ENCODE peak calls at places on chromosomes 12 and 14, in ten cellular contexts. H, R, X, C, K, F, Z, V, B and M are unnamed samples.

GRCh38 chr12:19431407-19432308 is 7.6 kb upstream of the AEBP2 start:
- DNase-seq in H (peak; percentile 73), R (no peak), X (no peak), C (no peak), K (no peak), F (peak; percentile 86), Z (peak; percentile 64), V (peak; percentile 95), B (no peak), M (peak; percentile 38)

GRCh38 chr12:98399532-98399931 is 115.9 kb upstream of the TMPO start:
- DNase-seq in H (no peak), R (no peak), X (no peak), C (no peak), K (no peak), F (peak; percentile 78), Z (peak; percentile 74), V (peak; percentile 67), B (no peak), M (peak; percentile 23)

GRCh38 chr12:122984612-122985358 is 4.3 kb downstream of the ARL6IP4 start:
- DNase-seq in H (no peak), R (peak; percentile 49), X (peak; percentile 84), C (peak; percentile 69), K (no peak), F (peak; percentile 18), Z (peak; percentile 33), V (no peak), B (peak; percentile 63), M (no peak)

GRCh38 chr14:61460853-61461611 is 139.7 kb downstream of the PRKCH start:
- DNase-seq in H (no peak), R (no peak), X (peak; percentile 63), C (no peak), K (no peak), F (no peak), Z (peak; percentile 52), V (peak; percentile 93), B (no peak), M (no peak)

GRCh38 chr12:48890657-48891418 is 25.2 kb upstream of the RND1 start:
- DNase-seq in H (no peak), R (peak; percentile 86), X (peak; percentile 83), C (peak; percentile 82), K (no peak), F (peak; percentile 77), Z (peak; percentile 63), V (peak; percentile 49), B (peak; percentile 77), M (no peak)

GRCh38 chr12:27462151-27462694 is 15.7 kb downstream of the SMCO2 start:
- DNase-seq in H (peak; percentile 5), R (no peak), X (no peak), C (no peak), K (no peak), F (no peak), Z (peak; percentile 87), V (no peak), B (no peak), M (peak; percentile 44)

GRCh38 chr12:44717612-44718011 is 158.5 kb downstream of the NELL2 start:
- DNase-seq in H (no peak), R (no peak), X (no peak), C (no peak), K (no peak), F (no peak), Z (no peak), V (no peak), B (no peak), M (no peak)

GRCh38 chr12:85441740-85442139 is 161.7 kb downstream of the ALX1 start:
- DNase-seq in H (no peak), R (no peak), X (no peak), C (no peak), K (no peak), F (no peak), Z (peak; percentile 9), V (peak; percentile 9), B (no peak), M (no peak)

GRCh38 chr14:21309238-21309636 is 29.4 kb downstream of the RPGRIP1 start:
- DNase-seq in H (no peak), R (no peak), X (no peak), C (no peak), K (no peak), F (no peak), Z (no peak), V (no peak), B (no peak), M (no peak)
- H3K4me3 ChIP-seq in H (no peak overlapping the region), R (no peak overlapping the region), X (peak overlapping the region; percentile 42), C (no peak overlapping the region), K (peak overlapping the region; percentile 47), F (no peak overlapping the region), Z (no peak overlapping the region), V (peak overlapping the region; percentile 14), B (no peak overlapping the region), M (no peak overlapping the region)

GRCh38 chr12:127192391-127192790 is 1074.6 kb upstream of the TMEM132C start:
- DNase-seq in H (no peak), R (no peak), X (no peak), C (no peak), K (no peak), F (no peak), Z (no peak), V (peak; percentile 3), B (no peak), M (no peak)

GRCh38 chr12:127193341-127193740 is 1073.6 kb upstream of the TMEM132C start:
- DNase-seq in H (no peak), R (no peak), X (no peak), C (no peak), K (no peak), F (no peak), Z (no peak), V (peak; percentile 44), B (no peak), M (no peak)

GRCh38 chr12:127191124-127191523 is 1075.8 kb upstream of the TMEM132C start:
- DNase-seq in H (peak; percentile 35), R (no peak), X (no peak), C (no peak), K (peak; percentile 67), F (no peak), Z (peak; percentile 93), V (peak; percentile 86), B (no peak), M (no peak)

GRCh38 chr12:127194176-127194575 is 1072.8 kb upstream of the TMEM132C start:
- DNase-seq in H (no peak), R (no peak), X (no peak), C (no peak), K (peak; percentile 39), F (no peak), Z (no peak), V (no peak), B (no peak), M (no peak)

DNA sequence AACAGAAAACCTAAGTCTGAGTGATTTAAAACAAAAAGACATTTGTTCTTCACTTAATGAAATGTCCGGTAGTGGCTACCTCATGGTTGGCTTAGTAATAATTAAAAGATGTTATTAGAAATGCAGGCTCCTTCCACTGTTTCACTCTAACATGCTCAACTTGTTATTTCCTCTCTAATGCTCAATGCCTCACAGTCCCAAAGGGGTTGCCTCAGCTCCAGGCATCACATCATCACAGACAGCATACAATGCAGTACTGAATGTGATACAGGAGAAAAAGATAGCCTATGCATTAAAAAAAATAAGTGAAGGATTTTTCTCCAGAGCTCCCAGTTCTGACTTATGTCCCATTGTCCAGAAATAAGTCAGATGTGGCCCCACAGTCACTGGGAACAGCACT is 1077.0 kb upstream of the TMEM132C start:
- DNase-seq in H (no peak), R (no peak), X (no peak), C (no peak), K (no peak), F (no peak), Z (no peak), V (no peak), B (no peak), M (no peak)
- H3K4me3 ChIP-seq in H (no peak overlapping the region), R (no peak overlapping the region), X (no peak overlapping the region), C (no peak overlapping the region), K (no peak overlapping the region), F (no peak overlapping the region), Z (no peak overlapping the region), V (no peak overlapping the region), B (no peak overlapping the region), M (no peak overlapping the region)

GRCh38 chr14:94038921-94039629 is 12.9 kb downstream of the OTUB2 start:
- DNase-seq in H (no peak), R (no peak), X (no peak), C (no peak), K (no peak), F (no peak), Z (no peak), V (no peak), B (no peak), M (no peak)

GRCh38 chr14:94040796-94041195 is 14.7 kb downstream of the OTUB2 start:
- DNase-seq in H (no peak), R (no peak), X (no peak), C (no peak), K (no peak), F (no peak), Z (no peak), V (no peak), B (no peak), M (no peak)

GRCh38 chr14:94041551-94042346 is 15.6 kb downstream of the OTUB2 start:
- DNase-seq in H (peak; percentile 30), R (no peak), X (peak; percentile 68), C (peak; percentile 41), K (no peak), F (peak; percentile 12), Z (peak; percentile 88), V (no peak), B (no peak), M (peak; percentile 14)

GRCh38 chr14:94038510-94038909 is 12.4 kb downstream of the OTUB2 start:
- DNase-seq in H (no peak), R (no peak), X (no peak), C (no peak), K (no peak), F (no peak), Z (no peak), V (no peak), B (no peak), M (no peak)

GRCh38 chr14:94040247-94040646 is 14.1 kb downstream of the OTUB2 start:
- DNase-seq in H (no peak), R (no peak), X (no peak), C (no peak), K (no peak), F (no peak), Z (no peak), V (no peak), B (no peak), M (no peak)
- H3K4me3 ChIP-seq in H (no peak overlapping the region), R (no peak overlapping the region), X (no peak overlapping the region), C (no peak overlapping the region), K (no peak overlapping the region), F (no peak overlapping the region), Z (no peak overlapping the region), V (no peak overlapping the region), B (no peak overlapping the region), M (no peak overlapping the region)

GRCh38 chr14:35809597-35809996 is 502 bp upstream of the RALGAPA1 start:
- DNase-seq in H (no peak), R (no peak), X (no peak), C (no peak), K (no peak), F (no peak), Z (no peak), V (no peak), B (no peak), M (no peak)

GRCh38 chr14:35808076-35808657 is 928 bp downstream of the RALGAPA1 start:
- DNase-seq in H (no peak), R (peak; percentile 58), X (peak; percentile 59), C (no peak), K (no peak), F (peak; percentile 15), Z (peak; percentile 12), V (peak; percentile 69), B (no peak), M (no peak)

GRCh38 chr14:35807131-35807961 is 1.7 kb downstream of the RALGAPA1 start:
- DNase-seq in H (no peak), R (no peak), X (no peak), C (no peak), K (no peak), F (no peak), Z (no peak), V (no peak), B (no peak), M (no peak)

GRCh38 chr14:35810963-35811362 is 1.9 kb upstream of the RALGAPA1 start:
- DNase-seq in H (no peak), R (no peak), X (no peak), C (no peak), K (no peak), F (no peak), Z (no peak), V (no peak), B (no peak), M (no peak)

GRCh38 chr14:35806006-35806907 is 2.8 kb downstream of the RALGAPA1 start:
- DNase-seq in H (no peak), R (no peak), X (no peak), C (no peak), K (no peak), F (no peak), Z (no peak), V (no peak), B (no peak), M (no peak)
- H3K4me3 ChIP-seq in H (no peak overlapping the region), R (no peak overlapping the region), X (no peak overlapping the region), C (no peak overlapping the region), K (no peak overlapping the region), F (no peak overlapping the region), Z (no peak overlapping the region), V (no peak overlapping the region), B (no peak overlapping the region), M (no peak overlapping the region)